ENCODE peak calls at places on chromosomes 5 and 9, in six cellular contexts. Q, J, A, O, N and Y are unnamed samples.

GRCh38 chr5:36073595-36074216 is 7.0 kb upstream of the UGT3A2 start:
- DNase-seq in N (peak), Q (peak), J (no peak), O (peak), A (no peak), Y (no peak)

GRCh38 chr5:117859161-117859560 is 1129.2 kb downstream of the DTWD2 start:
- DNase-seq in A (no peak), Q (no peak), J (no peak), N (no peak), O (no peak), Y (no peak)

GRCh38 chr5:143139585-143139984 is 263.9 kb downstream of the NR3C1 start:
- DNase-seq in J (no peak), O (no peak), A (no peak), Q (no peak), N (no peak), Y (no peak)

GRCh38 chr5:122515709-122516431 is 203.8 kb downstream of the SNCAIP start:
- DNase-seq in N (no peak), Q (peak), A (peak), J (peak), O (peak), Y (peak)

GRCh38 chr9:35844628-35845301 is 15.7 kb downstream of the TMEM8B start:
- DNase-seq in N (no peak), J (peak), O (no peak), Q (peak), A (no peak), Y (peak)

GRCh38 chr9:102950341-102950740 is 44.8 kb upstream of the CYLC2 start:
- DNase-seq in Q (no peak), J (no peak), N (no peak), O (no peak), A (no peak), Y (no peak)

GRCh38 chr9:22278426-22278825 is 168.2 kb upstream of the DMRTA1 start:
- DNase-seq in Q (no peak), A (no peak), J (no peak), O (no peak), N (no peak), Y (peak)

GRCh38 chr5:128536229-128536860 is 1.7 kb downstream of the FBN2 start:
- DNase-seq in N (peak), A (peak), O (peak), Q (peak), J (peak), Y (no peak)

GRCh38 chr5:57779383-57780223 is 297.0 kb upstream of the ACTBL2 start:
- DNase-seq in O (peak), Q (peak), N (peak), A (peak), J (peak), Y (peak)

GRCh38 chr5:53983568-53984465 is 326.6 kb downstream of the ARL15 start:
- DNase-seq in J (peak), A (no peak), Q (no peak), N (no peak), O (no peak), Y (no peak)

GRCh38 chr9:470041-470781 is 255.5 kb downstream of the DOCK8 start:
- DNase-seq in J (peak), O (peak), Q (peak), A (peak), N (peak), Y (peak)

GRCh38 chr5:124747770-124748686 is 1.6 kb upstream of the ZNF608 start:
- DNase-seq in N (no peak), O (no peak), Q (peak), A (no peak), J (peak), Y (peak)

GRCh38 chr5:124752854-124753720 is 6.6 kb upstream of the ZNF608 start:
- DNase-seq in A (no peak), J (no peak), N (no peak), O (no peak), Q (no peak), Y (no peak)

GRCh38 chr5:124748687-124749594 is 2.5 kb upstream of the ZNF608 start:
- DNase-seq in N (peak), J (peak), Q (peak), O (peak), A (peak), Y (peak)

GRCh38 chr5:124754206-124754927 is 7.9 kb upstream of the ZNF608 start:
- DNase-seq in Q (no peak), O (no peak), J (no peak), A (no peak), N (no peak), Y (no peak)

DNA sequence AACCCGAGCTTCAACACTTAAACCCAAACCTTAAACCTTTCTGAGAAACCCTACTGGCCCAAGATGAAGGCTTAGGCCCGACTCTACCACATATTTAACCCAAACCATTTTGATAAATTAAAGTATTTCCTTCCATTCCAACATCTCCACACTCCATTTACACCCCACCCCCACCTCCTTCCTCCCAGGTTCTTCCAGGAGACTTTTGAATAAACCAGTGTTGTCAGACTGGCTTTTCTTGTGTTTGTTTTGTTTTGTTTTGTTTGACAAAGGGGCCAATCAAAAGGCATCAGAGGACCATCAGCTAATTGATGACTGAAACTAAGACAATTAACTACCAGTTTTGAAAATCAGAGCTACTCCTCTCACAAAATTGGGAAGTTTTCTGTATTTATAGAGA is 4.6 kb upstream of the ZNF608 start:
- DNase-seq in A (no peak), Q (no peak), N (no peak), J (no peak), O (peak), Y (no peak)
- H4K8ac ChIP-seq in A (no peak), Q (no peak), N (no peak), J (no peak), O (no peak), Y (no peak)

DNA sequence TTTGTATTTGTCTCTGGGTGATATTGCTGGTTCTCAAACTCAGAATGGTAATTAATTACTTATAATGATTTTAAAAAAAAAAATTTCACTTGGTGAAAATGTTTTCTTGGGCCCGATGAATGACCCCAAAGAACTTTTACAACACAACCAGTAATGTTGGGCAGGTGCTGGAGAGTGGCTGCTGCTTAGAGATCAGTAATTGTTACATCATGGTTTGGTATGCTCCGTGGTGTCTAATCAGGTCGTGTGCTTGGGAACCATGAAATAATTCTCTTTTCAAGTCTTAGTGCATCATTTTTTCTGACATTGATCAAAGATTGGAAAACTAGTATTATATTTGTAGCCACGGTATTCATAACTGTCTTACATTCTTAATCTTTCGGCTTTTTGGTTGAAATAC is 29.3 kb downstream of the PCBD2 start:
- DNase-seq in O (no peak), N (no peak), Q (no peak), J (no peak), A (no peak), Y (no peak)
- H3K14ac ChIP-seq in O (no peak), N (no peak), Q (no peak), J (no peak), A (no peak), Y (no peak)

DNA sequence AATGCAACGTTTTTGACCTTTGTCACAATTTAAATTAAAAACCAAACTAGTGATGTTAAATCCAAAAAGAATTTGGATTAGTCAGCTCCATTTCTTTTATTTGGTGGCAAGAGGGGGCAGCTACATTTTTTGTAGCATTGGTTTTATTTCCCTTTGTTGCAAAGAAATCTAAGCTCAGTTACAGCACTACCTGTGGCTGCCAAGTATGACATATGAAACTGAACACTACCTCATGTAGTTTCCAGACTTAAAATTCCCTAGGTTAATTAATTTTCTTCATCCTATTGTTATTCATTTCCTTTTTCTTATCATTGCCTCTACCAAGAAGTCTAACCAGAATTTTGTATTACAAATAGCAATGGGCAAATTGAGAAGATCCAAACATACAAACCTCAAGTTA is 393.5 kb downstream of the BRINP1 start:
- DNase-seq in Q (no peak), N (no peak), A (no peak), J (no peak), O (no peak), Y (no peak)
- H4K8ac ChIP-seq in Q (no peak), N (no peak), A (no peak), J (no peak), O (no peak), Y (no peak)

GRCh38 chr5:161235569-161235968 is 311.0 kb downstream of the GABRB2 start:
- DNase-seq in J (no peak), O (no peak), Q (no peak), N (no peak), A (no peak), Y (no peak)
- H3K14ac ChIP-seq in J (no peak), O (no peak), Q (no peak), N (no peak), A (no peak), Y (no peak)

DNA sequence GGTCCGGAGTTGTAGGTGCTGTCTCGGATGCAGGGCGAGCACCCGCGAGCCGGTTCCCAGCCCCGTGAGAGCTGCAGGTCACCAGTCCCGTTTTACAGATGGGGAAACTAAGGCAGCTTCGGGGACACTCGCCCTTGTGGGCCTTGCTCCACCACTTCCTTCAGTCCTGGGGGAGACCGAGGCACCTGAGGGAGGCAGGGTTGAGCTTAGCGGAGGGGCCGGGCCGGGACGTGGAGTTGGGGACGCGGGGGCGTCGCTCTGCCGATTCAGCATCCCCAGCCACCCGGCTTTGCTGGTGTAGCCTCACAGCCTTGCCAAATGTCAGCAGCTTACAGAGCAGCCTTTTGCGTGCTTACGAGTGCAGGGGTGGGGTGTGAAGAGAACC is 530 bp downstream of the BBLN start:
- DNase-seq in A (no peak), N (no peak), Q (peak), O (no peak), J (peak), Y (peak)
- H4K8ac ChIP-seq in A (no peak), N (peak), Q (peak), O (no peak), J (peak), Y (peak)

GRCh38 chr5:16410338-16410737 is 55.3 kb downstream of the ZNF622 start:
- DNase-seq in N (no peak), A (no peak), J (no peak), Q (no peak), O (no peak), Y (no peak)

GRCh38 chr5:16411741-16412455 is 53.7 kb downstream of the ZNF622 start:
- DNase-seq in O (no peak), J (peak), N (no peak), Q (no peak), A (no peak), Y (no peak)

GRCh38 chr5:16411235-16411634 is 54.4 kb downstream of the ZNF622 start:
- DNase-seq in O (no peak), J (peak), N (no peak), A (no peak), Q (no peak), Y (no peak)

GRCh38 chr5:16406023-16406422 is 59.6 kb downstream of the ZNF622 start:
- DNase-seq in O (no peak), A (no peak), J (no peak), N (no peak), Q (no peak), Y (peak)

DNA sequence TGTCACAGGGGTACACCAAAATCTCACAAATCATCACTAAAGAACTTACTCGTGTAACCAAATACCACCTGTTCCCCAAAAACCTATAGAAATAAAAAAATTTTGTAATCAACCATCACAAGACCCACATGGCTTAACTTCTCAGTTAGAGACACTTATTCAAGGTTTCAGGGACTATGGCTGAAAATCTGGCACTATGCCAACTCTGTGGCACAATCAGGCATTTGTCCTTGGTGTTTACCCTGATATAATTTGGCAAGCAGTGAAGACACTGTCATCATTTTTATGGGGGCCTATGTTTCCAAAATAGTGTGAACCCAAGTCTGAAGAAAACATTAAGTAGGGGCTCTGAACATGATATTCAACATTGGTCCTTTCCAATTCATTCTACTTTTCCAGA is 59.0 kb downstream of the ZNF622 start:
- DNase-seq in O (no peak), N (no peak), J (no peak), Q (no peak), A (no peak), Y (no peak)
- H3K14ac ChIP-seq in O (no peak), N (no peak), J (no peak), Q (no peak), A (no peak), Y (no peak)

DNA sequence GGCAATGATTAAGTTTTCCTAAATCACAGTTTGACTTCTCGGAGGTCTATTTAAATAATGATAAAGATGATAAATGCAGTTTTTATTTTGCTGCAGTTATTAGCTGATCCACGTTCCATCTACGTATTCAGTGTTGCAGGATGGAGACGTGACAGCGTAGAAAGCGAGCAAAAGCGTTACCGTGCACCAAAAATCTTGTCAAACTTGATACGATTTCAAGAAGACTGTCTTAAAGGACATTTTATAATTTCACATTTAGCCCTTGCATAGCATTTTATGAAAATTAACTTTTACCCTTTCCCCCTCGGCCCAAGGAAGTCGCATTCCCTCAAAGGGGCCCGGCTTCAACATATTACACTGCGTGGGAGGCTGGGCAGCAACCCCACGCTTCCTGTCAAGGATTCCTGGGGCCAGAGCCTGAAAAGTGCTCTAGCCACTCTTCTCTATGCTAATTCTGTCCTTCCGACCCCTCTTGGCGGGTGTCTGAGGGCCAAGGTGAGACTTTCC is 7.1 kb upstream of the PURA start:
- DNase-seq in Q (no peak), A (no peak), J (no peak), N (no peak), O (no peak), Y (peak)
- H4K8ac ChIP-seq in Q (peak), A (no peak), J (peak), N (no peak), O (no peak), Y (peak)

GRCh38 chr5:2165991-2166978 is 283.6 kb upstream of the IRX4 start:
- DNase-seq in A (no peak), N (no peak), J (no peak), Q (no peak), O (no peak), Y (no peak)
- H3K14ac ChIP-seq in A (peak), N (no peak), J (no peak), Q (no peak), O (no peak), Y (no peak)

DNA sequence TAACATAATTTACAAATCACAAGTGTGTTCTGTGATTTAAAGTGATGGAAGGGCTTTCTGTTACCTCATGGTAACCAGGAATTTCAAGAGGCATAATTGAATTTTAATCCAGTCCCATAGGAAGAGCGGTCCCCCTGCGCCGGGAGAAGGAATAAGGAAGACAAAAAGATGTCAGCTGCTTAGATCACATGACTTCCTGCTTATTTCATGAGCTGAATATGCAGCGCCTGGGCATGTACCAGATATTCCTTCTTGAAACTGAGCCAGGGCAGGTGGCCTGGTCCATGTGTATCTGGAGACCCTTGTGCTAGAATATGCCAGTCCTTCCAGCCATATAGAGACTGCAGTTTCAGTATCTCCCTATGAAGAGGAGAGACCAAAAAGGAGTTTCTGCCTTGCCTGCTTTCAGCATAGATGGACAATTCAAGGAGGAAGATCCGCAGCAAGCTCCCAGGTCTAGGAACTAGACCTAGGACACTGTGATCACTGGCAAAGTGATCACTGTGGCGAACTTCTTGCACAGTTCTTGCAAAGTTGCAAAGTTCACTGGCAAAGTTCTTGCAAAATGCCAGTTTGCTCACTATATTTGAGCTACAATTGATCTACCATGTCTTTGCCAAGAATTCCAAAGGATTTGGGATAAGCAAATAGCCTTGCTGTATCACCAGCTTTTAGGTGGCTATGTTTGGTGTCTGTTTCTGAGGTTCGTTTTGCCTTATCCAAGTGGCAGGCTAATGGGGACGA is 102.9 kb upstream of the PHYKPL start:
- DNase-seq in J (no peak), N (no peak), O (no peak), Q (no peak), A (no peak), Y (no peak)
- H4K8ac ChIP-seq in J (no peak), N (no peak), O (no peak), Q (no peak), A (no peak), Y (no peak)